ENCODE peak calls at places on chromosomes 3 and 15, in six cellular contexts. I, R, W, A, C and E are unnamed samples.

GRCh38 chr3:119357190-119357589 is 63.0 kb downstream of the ARHGAP31 start:
- DNase-seq in W (no peak), A (no peak), C (no peak), I (no peak), R (no peak), E (no peak)

GRCh38 chr3:193971268-193971751 is 164.6 kb upstream of the HES1 start:
- DNase-seq in I (peak; percentile 34), W (no peak), R (no peak), C (no peak), A (no peak), E (peak; percentile 42)

GRCh38 chr3:181700168-181701087 is 11.3 kb upstream of the SOX2 start:
- DNase-seq in A (peak; percentile 26), I (peak; percentile 28), W (peak; percentile 50), C (peak; percentile 63), R (peak; percentile 54), E (peak; percentile 72)

GRCh38 chr15:85335193-85335939 is 45.0 kb upstream of the AKAP13 start:
- DNase-seq in A (no peak), R (no peak), C (no peak), I (no peak), W (no peak), E (no peak)

GRCh38 chr3:118842147-118842863 is 192.3 kb downstream of the IGSF11 start:
- DNase-seq in R (no peak), A (no peak), I (peak; percentile 1), C (no peak), W (no peak), E (no peak)

GRCh38 chr3:183534249-183534648 is 21.3 kb downstream of the KLHL6 start:
- DNase-seq in A (no peak), C (no peak), I (peak; percentile 27), W (no peak), R (peak; percentile 7), E (no peak)

GRCh38 chr3:180421221-180421620 is 180.7 kb upstream of the TTC14 start:
- DNase-seq in A (no peak), R (peak; percentile 18), I (no peak), C (no peak), W (no peak), E (no peak)

GRCh38 chr3:8757551-8758518 is 11.6 kb downstream of the OXTR start:
- DNase-seq in C (no peak), R (peak; percentile 48), A (no peak), I (peak; percentile 45), W (no peak), E (peak; percentile 50)

GRCh38 chr3:4416961-4417360 is 50.1 kb downstream of the SUMF1 start:
- DNase-seq in W (peak; percentile 31), A (peak; percentile 53), I (peak; percentile 93), R (peak; percentile 92), C (no peak), E (peak; percentile 89)

GRCh38 chr3:70737656-70738309 is 425.3 kb upstream of the MDFIC2 start:
- DNase-seq in C (no peak), I (no peak), W (no peak), A (no peak), R (no peak), E (no peak)

GRCh38 chr15:70854669-70854976 is 666 bp upstream of the LARP6 start:
- DNase-seq in C (peak; percentile 42), I (peak; percentile 40), R (peak; percentile 62), W (no peak), A (no peak), E (peak; percentile 39)

GRCh38 chr3:62145086-62145757 is 228.1 kb downstream of the FEZF2 start:
- DNase-seq in C (no peak), R (no peak), I (no peak), W (no peak), A (no peak), E (no peak)

GRCh38 chr3:14775011-14775410 is 43.8 kb upstream of the FGD5 start:
- DNase-seq in C (peak; percentile 1), A (no peak), I (no peak), R (no peak), W (no peak), E (no peak)

GRCh38 chr15:42009022-42009421 is 11.8 kb downstream of the PLA2G4E start:
- DNase-seq in C (no peak), W (no peak), A (no peak), I (no peak), R (no peak), E (no peak)

GRCh38 chr3:53084310-53085001 is 38.6 kb upstream of the SFMBT1 start:
- DNase-seq in R (no peak), W (peak; percentile 84), C (no peak), A (no peak), I (no peak), E (no peak)

GRCh38 chr3:38627956-38628355 is 21.5 kb downstream of the SCN5A start:
- DNase-seq in C (no peak), R (no peak), A (no peak), I (peak; percentile 10), W (no peak), E (no peak)

GRCh38 chr3:184391266-184391665 is 11.4 kb downstream of the CHRD start:
- DNase-seq in A (no peak), I (no peak), W (no peak), C (no peak), R (no peak), E (no peak)

GRCh38 chr3:17747184-17747889 is 4.9 kb upstream of the TBC1D5 start:
- DNase-seq in C (no peak), A (no peak), I (no peak), R (no peak), W (no peak), E (no peak)

GRCh38 chr3:68977486-68978167 is 35.9 kb downstream of the EOGT start:
- DNase-seq in A (no peak), W (no peak), I (no peak), R (no peak), C (no peak), E (no peak)

GRCh38 chr3:120258009-120258408 is 27.0 kb downstream of the GPR156 start:
- DNase-seq in C (no peak), R (no peak), W (no peak), I (no peak), A (no peak), E (no peak)

GRCh38 chr3:108791473-108791872 is 31.1 kb upstream of the TRAT1 start:
- DNase-seq in R (no peak), W (no peak), C (no peak), A (no peak), I (no peak), E (no peak)

GRCh38 chr15:81157939-81158223 is 23.8 kb downstream of the CFAP161 start:
- DNase-seq in R (no peak), C (no peak), W (no peak), A (no peak), I (no peak), E (no peak)

GRCh38 chr3:18717588-18717987 is 292.4 kb upstream of the SATB1 start:
- DNase-seq in A (no peak), I (no peak), W (no peak), C (no peak), R (no peak), E (no peak)

GRCh38 chr3:74139648-74140047 is 474.8 kb downstream of the CNTN3 start:
- DNase-seq in W (no peak), R (no peak), A (no peak), C (no peak), I (no peak), E (no peak)

GRCh38 chr15:37098468-37099320 is 1.7 kb downstream of the MEIS2 start:
- DNase-seq in A (no peak), I (no peak), W (no peak), C (peak; percentile 57), R (peak; percentile 35), E (peak; percentile 48)

GRCh38 chr3:160180581-160181216 is 44.5 kb upstream of the C3orf80 start:
- DNase-seq in R (no peak), I (no peak), C (peak; percentile 36), A (no peak), W (no peak), E (no peak)
- H3K27ac ChIP-seq in R (no peak overlapping the region), I (no peak overlapping the region), C (no peak overlapping the region), A (no peak overlapping the region), W (peak overlapping the region; percentile 35), E (no peak overlapping the region)

DNA sequence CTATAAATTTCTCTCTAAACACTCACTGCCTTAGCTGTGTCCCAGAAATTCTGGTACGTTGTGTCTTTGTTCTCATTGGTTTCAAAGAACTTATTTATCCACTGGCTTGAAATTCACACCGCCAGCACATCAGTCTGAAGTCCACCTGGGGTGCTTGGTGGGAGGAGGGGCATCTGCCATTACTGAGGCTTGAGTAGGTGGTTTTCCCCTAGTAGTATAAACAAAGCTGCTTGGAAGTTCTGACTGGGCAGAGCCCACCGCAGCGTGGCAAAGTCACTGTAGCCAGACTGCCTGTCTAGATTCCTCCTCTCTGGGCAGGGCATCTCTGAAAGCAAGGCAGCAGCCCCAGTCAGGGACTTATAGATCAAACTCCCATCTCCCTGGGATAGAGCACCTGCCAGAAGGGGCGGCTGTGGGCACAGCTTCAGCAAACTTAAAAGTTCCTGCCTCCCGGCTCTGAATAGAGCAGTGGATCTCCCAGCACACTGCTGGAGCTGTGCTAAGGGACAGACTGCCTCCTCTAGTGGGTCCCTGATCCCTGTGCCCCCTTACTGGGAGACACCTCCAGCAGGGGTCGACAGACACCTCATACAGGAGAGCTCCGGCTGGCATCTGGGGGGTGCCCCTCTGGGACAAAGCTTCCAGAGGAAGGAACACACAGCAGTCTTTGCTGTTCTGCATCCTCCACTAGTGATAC is 114.1 kb downstream of the SUCLG2 start:
- DNase-seq in R (no peak), C (no peak), I (no peak), A (no peak), W (no peak), E (no peak)
- TF ChIP-seq CTCF in R (no peak), C (no peak), I (no peak), A (no peak), W (no peak), E (no peak)

DNA sequence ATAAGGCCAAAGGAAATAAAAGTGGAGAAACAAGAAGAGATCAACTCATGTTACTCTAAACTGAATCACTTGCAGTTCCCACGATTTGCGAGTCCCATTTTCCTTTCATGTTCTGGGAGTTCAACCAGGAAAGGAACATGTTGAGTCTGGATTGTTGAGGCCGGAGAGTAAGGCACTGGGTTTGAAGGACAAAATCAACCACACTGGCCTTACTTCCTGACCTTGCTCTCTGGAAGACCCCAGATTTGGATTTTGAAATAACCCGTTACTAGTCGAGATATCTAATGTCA is 151.9 kb downstream of the MYRIP start:
- DNase-seq in R (no peak), C (no peak), I (no peak), A (no peak), W (no peak), E (no peak)
- H3K27ac ChIP-seq in R (no peak overlapping the region), C (peak overlapping the region; percentile 81), I (no peak overlapping the region), A (no peak overlapping the region), W (peak overlapping the region; percentile 53), E (no peak overlapping the region)

GRCh38 chr3:23580337-23580736 is 225.4 kb upstream of the UBE2E1 start:
- DNase-seq in A (peak; percentile 21), I (peak; percentile 59), C (no peak), W (no peak), R (peak; percentile 87), E (peak; percentile 23)
- TF ChIP-seq CTCF in A (no peak), I (no peak), C (no peak), W (no peak), R (no peak), E (no peak)